ENCODE peak calls at places on chromosomes 2 and 18, in eight cellular contexts. J, A, N, Y, L, P, X and Z are unnamed samples. For H3K4me1, the result is how much of the 10 kb centered on the place peaks cover.

GRCh38 chr18:71431689-71432088 is 1112.5 kb downstream of the CBLN2 start:
- DNase-seq in J (no peak), A (no peak), N (no peak), Y (no peak), L (no peak), P (no peak), X (no peak), Z (no peak)

GRCh38 chr2:219289537-219290361 is 10.6 kb downstream of the DNAJB2 start:
- DNase-seq in J (no peak), A (no peak), N (peak), Y (peak), L (peak), P (peak), X (no peak), Z (peak)

GRCh38 chr2:25078171-25079049 is 36.5 kb downstream of the EFR3B start:
- DNase-seq in J (no peak), A (peak), N (peak), Y (no peak), L (peak), P (no peak), X (peak), Z (no peak)

GRCh38 chr2:66790651-66791181 is 355.8 kb downstream of the MEIS1 start:
- DNase-seq in J (no peak), A (no peak), N (no peak), Y (no peak), L (peak), P (no peak), X (peak), Z (no peak)

GRCh38 chr2:188693111-188693510 is 281.1 kb upstream of the COL3A1 start:
- DNase-seq in J (no peak), A (no peak), N (peak), Y (no peak), L (peak), P (no peak), X (no peak), Z (no peak)

GRCh38 chr2:40394597-40394996 is 57.3 kb downstream of the SLC8A1 start:
- DNase-seq in J (no peak), A (no peak), N (no peak), Y (no peak), L (no peak), P (no peak), X (no peak), Z (no peak)

GRCh38 chr18:24928479-24928878 is 423.5 kb downstream of the ZNF521 start:
- DNase-seq in J (no peak), A (no peak), N (no peak), Y (no peak), L (no peak), P (no peak), X (no peak), Z (no peak)

GRCh38 chr2:147660680-147661079 is 184.1 kb upstream of the ACVR2A start:
- DNase-seq in J (no peak), A (no peak), N (no peak), Y (no peak), L (no peak), P (no peak), X (no peak), Z (no peak)

GRCh38 chr18:55144226-55144625 is 185.0 kb upstream of the CCDC68 start:
- DNase-seq in J (no peak), A (no peak), N (no peak), Y (no peak), L (no peak), P (no peak), X (no peak), Z (no peak)

GRCh38 chr2:171878481-171878993 is 15.5 kb downstream of the SLC25A12 start:
- DNase-seq in J (no peak), A (peak), N (peak), Y (peak), L (no peak), P (no peak), X (peak), Z (no peak)

GRCh38 chr18:76450912-76451421 is 44.1 kb downstream of the ZNF516 start:
- DNase-seq in J (no peak), A (no peak), N (peak), Y (peak), L (peak), P (no peak), X (peak), Z (no peak)

GRCh38 chr2:95051636-95052035 is 26.1 kb downstream of the MAL start:
- DNase-seq in J (no peak), A (no peak), N (no peak), Y (no peak), L (no peak), P (no peak), X (no peak), Z (no peak)

GRCh38 chr2:109675666-109676345 is 61.6 kb downstream of the SOWAHC start:
- DNase-seq in J (peak), A (no peak), N (no peak), Y (no peak), L (no peak), P (no peak), X (no peak), Z (no peak)

GRCh38 chr2:197615033-197615652 is 60.2 kb downstream of the RFTN2 start:
- DNase-seq in J (no peak), A (peak), N (no peak), Y (no peak), L (peak), P (no peak), X (no peak), Z (no peak)

GRCh38 chr2:15177103-15177502 is 384.0 kb downstream of the NBAS start:
- DNase-seq in J (no peak), A (no peak), N (no peak), Y (no peak), L (peak), P (no peak), X (no peak), Z (no peak)

GRCh38 chr18:3903341-3903740 is 453.4 kb downstream of the TGIF1 start:
- DNase-seq in J (no peak), A (no peak), N (no peak), Y (no peak), L (peak), P (no peak), X (no peak), Z (no peak)

GRCh38 chr2:99487906-99488305 is 1.9 kb downstream of the REV1 start:
- DNase-seq in J (no peak), A (no peak), N (no peak), Y (no peak), L (no peak), P (no peak), X (no peak), Z (no peak)

GRCh38 chr2:225937625-225938024 is 538.1 kb downstream of the NYAP2 start:
- DNase-seq in J (no peak), A (no peak), N (no peak), Y (no peak), L (peak), P (no peak), X (peak), Z (no peak)

GRCh38 chr2:171541202-171541884 is 19.1 kb downstream of the CYBRD1 start:
- DNase-seq in J (no peak), A (no peak), N (no peak), Y (no peak), L (peak), P (no peak), X (no peak), Z (no peak)

GRCh38 chr2:124563415-124563814 is 538.3 kb downstream of the CNTNAP5 start:
- DNase-seq in J (no peak), A (no peak), N (no peak), Y (no peak), L (no peak), P (no peak), X (no peak), Z (no peak)

GRCh38 chr2:149167941-149168340 is 129.4 kb downstream of the LYPD6B start:
- DNase-seq in J (no peak), A (no peak), N (no peak), Y (no peak), L (no peak), P (no peak), X (no peak), Z (no peak)

GRCh38 chr2:37526323-37526722 is 145.1 kb downstream of the CDC42EP3 start:
- DNase-seq in J (no peak), A (no peak), N (no peak), Y (no peak), L (no peak), P (no peak), X (no peak), Z (no peak)

GRCh38 chr18:50429207-50429948 is 54.5 kb downstream of the SKA1 start:
- DNase-seq in J (no peak), A (peak), N (no peak), Y (no peak), L (peak), P (no peak), X (peak), Z (no peak)

GRCh38 chr2:112811841-112812306 is 24.7 kb downstream of the IL1B start:
- DNase-seq in J (no peak), A (no peak), N (no peak), Y (no peak), L (peak), P (no peak), X (no peak), Z (no peak)

GRCh38 chr2:152558174-152559091 is 158.8 kb downstream of the PRPF40A start:
- DNase-seq in J (no peak), A (no peak), N (no peak), Y (no peak), L (peak), P (no peak), X (no peak), Z (no peak)

GRCh38 chr2:74072542-74072941 is 75.2 kb downstream of the BOLA3 start:
- DNase-seq in J (no peak), A (no peak), N (no peak), Y (no peak), L (no peak), P (no peak), X (no peak), Z (no peak)

GRCh38 chr18:26226229-26227050 is at the start of gene TAF4B:
- DNase-seq in J (peak), A (peak), N (peak), Y (peak), L (peak), P (peak), X (peak), Z (peak)
- TF ChIP-seq CTCF in J (no peak), A (no peak), N (no peak), Y (no peak), L (no peak), P (no peak), X (no peak), Z (no peak)

DNA sequence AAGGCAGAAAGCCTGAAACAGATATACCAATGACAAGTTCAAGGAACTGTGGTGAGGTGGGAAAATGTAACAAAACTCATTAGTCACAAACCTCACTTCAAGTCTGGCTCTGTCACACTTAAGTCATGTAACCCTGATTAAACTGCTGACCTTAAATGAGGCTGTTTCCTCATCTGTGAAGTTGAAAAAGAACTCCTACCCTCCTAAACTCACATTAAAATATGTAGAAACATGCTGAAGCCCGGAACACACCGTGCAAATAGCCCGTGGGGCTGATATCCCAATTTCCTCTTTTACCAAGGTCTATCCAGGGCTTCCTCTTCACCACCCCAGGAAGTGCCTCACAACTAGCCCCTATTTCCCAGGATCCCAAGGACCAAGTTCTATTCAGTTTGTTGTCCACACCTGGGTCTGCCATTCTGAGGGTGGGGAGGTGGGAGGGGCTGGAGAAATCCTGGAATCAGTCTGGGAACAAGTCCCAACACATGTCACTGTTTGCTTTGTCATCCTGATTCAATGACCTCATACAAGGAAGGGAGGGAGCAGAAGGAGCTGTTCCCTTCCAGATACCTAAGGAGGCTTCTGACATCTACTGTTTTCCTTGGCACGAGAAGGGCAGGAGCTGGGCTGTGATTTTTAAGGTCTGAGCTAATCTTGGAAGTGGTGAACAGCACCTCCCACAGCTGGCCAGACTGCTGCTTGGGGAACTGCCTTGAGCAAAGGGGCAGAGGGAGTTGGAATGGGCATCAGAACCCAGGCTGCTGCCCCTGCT is 42.3 kb downstream of the SLC4A1AP start:
- DNase-seq in J (peak), A (peak), N (peak), Y (peak), L (peak), P (peak), X (no peak), Z (peak)
- H3K4me1 ChIP-seq in J (half or more), A (under half), N (under half), Y (under half), L (under half), P (half or more), X (under half), Z (under half)

DNA sequence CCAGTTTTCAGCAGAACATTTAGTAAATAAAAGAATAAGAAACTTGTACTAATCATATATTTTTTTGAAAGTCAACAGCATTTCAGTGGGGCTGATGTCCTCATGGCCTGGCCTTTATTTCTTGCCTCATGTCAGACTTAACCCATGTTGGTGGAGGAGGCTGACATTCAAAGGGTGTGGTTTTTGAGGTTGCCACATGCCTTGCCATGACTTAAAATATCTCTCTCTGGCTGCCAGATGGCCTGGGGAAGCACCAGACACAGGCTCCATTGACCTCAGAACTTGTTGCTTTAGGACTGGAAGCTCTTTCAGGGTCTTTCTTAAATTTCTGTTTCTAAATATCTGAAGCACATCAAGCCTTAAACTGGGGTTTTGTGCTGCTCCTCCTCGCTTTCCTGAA is 32.5 kb upstream of the CD28 start:
- DNase-seq in J (no peak), A (no peak), N (no peak), Y (no peak), L (no peak), P (no peak), X (no peak), Z (no peak)
- H3K4me3 ChIP-seq in J (no peak), A (no peak), N (no peak), Y (no peak), L (no peak), P (no peak), X (no peak), Z (no peak)

GRCh38 chr18:13813271-13813849 is 10.6 kb upstream of the MC5R start:
- DNase-seq in J (no peak), A (peak), N (peak), Y (peak), L (peak), P (no peak), X (peak), Z (peak)

GRCh38 chr18:13810950-13811485 is 12.9 kb upstream of the MC5R start:
- DNase-seq in J (no peak), A (no peak), N (no peak), Y (no peak), L (peak), P (no peak), X (no peak), Z (no peak)

GRCh38 chr18:13809025-13809384 is 14.9 kb upstream of the MC5R start:
- DNase-seq in J (no peak), A (no peak), N (no peak), Y (no peak), L (peak), P (no peak), X (no peak), Z (no peak)

GRCh38 chr18:13809521-13810252 is 14.3 kb upstream of the MC5R start:
- DNase-seq in J (no peak), A (no peak), N (no peak), Y (no peak), L (peak), P (no peak), X (no peak), Z (no peak)

DNA sequence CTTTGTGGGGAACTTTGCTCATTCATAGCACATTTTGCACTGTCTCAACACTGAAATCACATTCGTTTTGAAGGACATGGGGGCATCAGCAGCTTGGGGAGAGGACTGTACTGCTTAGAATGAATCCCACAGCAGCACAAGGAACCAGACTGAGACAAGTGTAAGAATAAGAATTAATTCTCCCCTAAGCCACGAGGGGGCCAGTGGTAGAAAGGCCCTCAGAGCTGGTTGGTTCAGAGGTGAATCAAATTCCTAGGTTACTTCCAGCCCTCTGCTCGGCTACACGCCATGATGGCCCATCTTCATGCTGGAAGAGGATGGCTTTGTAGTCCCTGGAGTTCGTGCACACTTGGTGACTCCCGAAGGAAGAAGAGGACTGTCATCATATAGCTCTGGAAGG is 12.0 kb upstream of the MC5R start:
- DNase-seq in J (no peak), A (no peak), N (no peak), Y (no peak), L (peak), P (no peak), X (no peak), Z (no peak)
- TF ChIP-seq CTCF in J (no peak), A (no peak), N (no peak), Y (no peak), L (peak), P (no peak), X (no peak), Z (no peak)

GRCh38 chr2:68235090-68235489 is 17.2 kb downstream of the PPP3R1 start:
- DNase-seq in J (no peak), A (no peak), N (no peak), Y (no peak), L (no peak), P (no peak), X (no peak), Z (no peak)
- H3K4me1 ChIP-seq in J (half or more), A (under half), N (half or more), Y (under half), L (under half), P (half or more), X (under half), Z (under half)

DNA sequence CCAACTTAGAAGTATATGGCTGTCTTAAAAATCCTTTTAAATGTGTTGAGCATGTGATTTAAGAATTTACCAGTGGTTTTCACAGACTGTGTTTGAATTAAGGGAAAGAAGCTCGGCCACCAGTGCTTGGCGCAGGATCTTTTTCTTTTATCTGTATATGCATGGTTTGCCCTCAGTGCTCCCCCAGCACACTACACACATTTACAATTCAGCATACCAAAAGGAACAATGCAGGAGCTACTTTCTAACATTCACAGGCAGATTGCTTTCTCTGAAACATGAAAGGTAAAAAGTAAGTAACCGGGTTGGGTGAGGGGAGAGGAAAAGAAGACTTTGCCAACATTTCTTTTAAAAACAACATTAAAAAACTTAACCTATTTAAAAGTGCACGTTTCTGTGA is 3.9 kb downstream of the SALL3 start:
- DNase-seq in J (no peak), A (no peak), N (no peak), Y (no peak), L (no peak), P (no peak), X (no peak), Z (no peak)
- H3K4me3 ChIP-seq in J (no peak), A (no peak), N (no peak), Y (no peak), L (no peak), P (no peak), X (no peak), Z (no peak)